ENCODE peak calls at places on chromosomes 6 and 20, in six cellular contexts. L, P, G, N, O and Z are unnamed samples.

GRCh38 chr6:163485388-163485851 is 70.9 kb downstream of the QKI start:
- DNase-seq in L (no peak), P (no peak), G (no peak), N (no peak), O (no peak), Z (no peak)

GRCh38 chr6:139439278-139439813 is 64.9 kb upstream of the CITED2 start:
- DNase-seq in L (no peak), P (no peak), G (no peak), N (no peak), O (no peak), Z (no peak)

GRCh38 chr20:41086402-41087324 is 50.7 kb upstream of the PLCG1 start:
- DNase-seq in L (no peak), P (no peak), G (no peak), N (no peak), O (no peak), Z (no peak)

GRCh38 chr6:125612400-125612846 is 137.0 kb upstream of the HEY2 start:
- DNase-seq in L (no peak), P (no peak), G (no peak), N (no peak), O (no peak), Z (no peak)

GRCh38 chr6:113855500-113856010 is 1.6 kb upstream of the MARCKS start:
- DNase-seq in L (no peak), P (peak; percentile 7), G (no peak), N (peak; percentile 30), O (peak; percentile 21), Z (peak; percentile 80)

GRCh38 chr6:158561247-158561884 is 1.5 kb downstream of the TMEM181 start:
- DNase-seq in L (no peak), P (no peak), G (no peak), N (no peak), O (no peak), Z (no peak)

GRCh38 chr20:57930328-57930727 is 220.5 kb upstream of the PMEPA1 start:
- DNase-seq in L (no peak), P (no peak), G (no peak), N (no peak), O (no peak), Z (no peak)

GRCh38 chr6:87540541-87540940 is 49.2 kb downstream of the RARS2 start:
- DNase-seq in L (no peak), P (no peak), G (no peak), N (no peak), O (peak; percentile 22), Z (no peak)

GRCh38 chr6:53796451-53796780 is 1.6 kb downstream of the LRRC1 start:
- DNase-seq in L (no peak), P (no peak), G (no peak), N (no peak), O (no peak), Z (no peak)

GRCh38 chr6:53794720-53795253 is at the start of gene LRRC1:
- DNase-seq in L (peak; percentile 91), P (peak; percentile 74), G (peak; percentile 82), N (peak; percentile 95), O (peak; percentile 93), Z (peak; percentile 92)

GRCh38 chr6:53796791-53797190 is 2.0 kb downstream of the LRRC1 start:
- DNase-seq in L (no peak), P (no peak), G (no peak), N (no peak), O (no peak), Z (no peak)

GRCh38 chr6:53795254-53795701 is 473 bp downstream of the LRRC1 start:
- DNase-seq in L (no peak), P (no peak), G (no peak), N (no peak), O (no peak), Z (no peak)

DNA sequence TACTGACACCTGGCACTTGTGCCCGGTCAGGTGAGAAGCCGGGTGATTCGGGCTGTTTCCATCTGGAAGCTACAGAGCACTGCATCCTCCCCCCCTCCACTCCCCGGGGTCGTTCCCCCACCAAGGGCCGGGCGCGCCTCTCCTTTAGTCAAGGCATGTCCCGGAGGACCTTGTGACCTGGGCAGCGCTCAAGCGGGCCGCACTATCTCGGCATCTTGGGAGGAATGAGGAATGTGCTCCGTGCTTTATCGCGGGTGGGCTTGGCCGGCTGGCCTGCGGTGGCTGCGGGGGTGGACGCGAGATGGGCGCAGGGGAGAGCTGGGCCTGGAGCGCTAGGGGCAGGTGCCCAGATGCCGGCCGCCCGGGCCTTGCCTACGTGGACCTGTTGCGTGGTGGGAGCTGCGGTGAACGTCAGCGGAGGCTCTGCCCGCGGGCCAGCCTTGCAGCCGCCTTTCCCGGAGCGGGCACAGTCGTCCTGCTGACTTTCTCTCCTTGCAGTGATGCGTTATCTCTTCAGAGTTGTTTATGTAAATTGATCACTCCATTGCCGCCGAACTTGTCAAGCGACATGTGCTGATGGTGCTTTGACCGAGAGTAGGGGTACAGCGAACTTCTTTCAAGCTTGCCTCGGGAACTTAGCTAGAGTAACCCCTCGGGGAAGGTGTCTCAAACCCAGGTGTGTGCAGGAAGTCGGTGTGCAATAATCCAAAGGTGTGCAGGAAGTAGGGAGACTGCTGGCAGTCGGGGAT is 1.1 kb downstream of the LRRC1 start:
- DNase-seq in L (peak; percentile 23), P (no peak), G (no peak), N (peak; percentile 38), O (peak; percentile 35), Z (peak; percentile 42)
- TF ChIP-seq CTCF in L (no peak), P (no peak), G (no peak), N (no peak), O (no peak), Z (no peak)

GRCh38 chr6:135478626-135479025 is 18.9 kb downstream of the AHI1 start:
- DNase-seq in L (no peak), P (no peak), G (no peak), N (no peak), O (no peak), Z (no peak)
- H3K9me3 ChIP-seq in L (peaks cover 23% of the 10 kb centered on the region), P (peaks cover 49% of the 10 kb centered on the region), G (peaks cover 4% of the 10 kb centered on the region), N (peaks cover 25% of the 10 kb centered on the region), O (peaks cover 14% of the 10 kb centered on the region), Z (no peaks in the 10 kb centered on the region)

DNA sequence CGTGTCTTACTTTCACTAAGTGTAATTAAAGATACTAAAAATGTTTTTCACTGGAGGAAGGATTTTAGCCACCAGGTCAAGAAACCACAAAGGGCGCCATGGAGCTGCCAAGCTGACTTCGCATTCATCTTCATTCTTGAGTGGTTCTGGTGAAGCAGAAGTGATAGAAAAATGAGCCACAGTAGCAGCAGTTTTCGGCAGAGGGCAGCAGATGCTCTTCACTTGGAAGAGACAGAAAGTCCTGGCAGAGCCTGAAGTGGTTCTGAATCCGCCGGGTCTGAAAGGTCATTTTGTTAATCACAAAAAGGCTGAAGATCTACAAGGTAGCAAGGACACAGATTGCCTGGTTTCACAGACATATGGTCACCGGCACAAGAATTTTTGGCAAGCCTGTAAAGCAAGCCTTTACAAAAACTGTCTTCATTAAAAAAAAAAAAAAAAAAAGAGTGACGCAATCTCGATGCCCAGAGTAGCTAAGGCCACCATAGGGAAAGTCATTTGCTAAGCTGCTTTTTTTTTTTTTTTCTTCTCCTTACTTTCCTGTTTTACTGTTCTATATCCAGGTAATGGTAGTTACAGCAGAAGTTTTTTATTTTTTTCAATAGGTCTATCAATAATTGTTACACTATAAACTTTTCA is 345.1 kb upstream of the AGPAT4 start:
- DNase-seq in L (peak; percentile 21), P (peak; percentile 53), G (no peak), N (no peak), O (no peak), Z (no peak)
- TF ChIP-seq CTCF in L (peak; percentile 51), P (peak; percentile 65), G (no peak), N (peak; percentile 33), O (peak; percentile 7), Z (no peak)

GRCh38 chr6:93806409-93807270 is 387.3 kb upstream of the EPHA7 start:
- DNase-seq in L (no peak), P (no peak), G (no peak), N (no peak), O (no peak), Z (no peak)

GRCh38 chr6:93799226-93799625 is 379.9 kb upstream of the EPHA7 start:
- DNase-seq in L (no peak), P (no peak), G (no peak), N (no peak), O (no peak), Z (no peak)

GRCh38 chr6:93801101-93801847 is 381.9 kb upstream of the EPHA7 start:
- DNase-seq in L (no peak), P (no peak), G (no peak), N (no peak), O (no peak), Z (no peak)
- H3K9me3 ChIP-seq in L (no peaks in the 10 kb centered on the region), P (no peaks in the 10 kb centered on the region), G (no peaks in the 10 kb centered on the region), N (no peaks in the 10 kb centered on the region), O (no peaks in the 10 kb centered on the region), Z (no peaks in the 10 kb centered on the region)

GRCh38 chr6:80541886-80542285 is 435.4 kb downstream of the BCKDHB start:
- DNase-seq in L (no peak), P (no peak), G (no peak), N (no peak), O (no peak), Z (no peak)

GRCh38 chr6:80543151-80543550 is 436.7 kb downstream of the BCKDHB start:
- DNase-seq in L (no peak), P (no peak), G (no peak), N (no peak), O (no peak), Z (no peak)

GRCh38 chr6:80545323-80545722 is 438.9 kb downstream of the BCKDHB start:
- DNase-seq in L (no peak), P (no peak), G (no peak), N (no peak), O (no peak), Z (no peak)

GRCh38 chr6:80544500-80545055 is 438.1 kb downstream of the BCKDHB start:
- DNase-seq in L (no peak), P (no peak), G (no peak), N (no peak), O (no peak), Z (no peak)

DNA sequence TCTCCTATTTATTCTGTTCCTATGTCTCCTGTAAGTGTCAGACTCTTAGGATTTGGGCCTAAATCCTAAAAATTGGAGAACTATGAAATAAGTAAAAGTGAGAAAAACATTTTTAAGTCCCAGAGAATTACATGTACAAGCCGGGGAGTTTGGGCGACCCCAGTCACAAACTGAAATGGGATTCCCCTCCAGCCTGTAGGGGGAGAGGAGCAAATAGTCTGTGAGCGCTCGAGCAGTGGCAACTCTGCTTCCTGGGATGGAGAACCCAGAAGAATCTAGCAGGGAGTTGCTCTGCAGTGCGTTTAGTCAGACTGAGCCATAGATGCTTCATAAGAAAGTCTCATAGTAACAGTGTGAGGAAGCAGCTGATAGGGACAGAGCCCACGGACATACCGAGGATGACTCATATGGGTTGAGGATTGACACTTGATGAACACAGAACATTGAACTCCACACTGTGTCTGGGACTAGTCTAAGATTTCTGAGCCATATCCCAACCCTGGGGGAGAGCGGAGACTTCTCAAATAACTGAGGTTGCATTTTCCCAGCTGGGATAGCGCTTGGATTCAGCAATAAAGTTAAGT is 437.2 kb downstream of the BCKDHB start:
- DNase-seq in L (no peak), P (no peak), G (no peak), N (no peak), O (no peak), Z (no peak)
- TF ChIP-seq CTCF in L (no peak), P (no peak), G (no peak), N (no peak), O (no peak), Z (no peak)